ENCODE peak calls at places on chromosomes 13 and 19, in eight cellular contexts. H is mesenchymal stem cell, K is astrocyte, L is neuronal stem cell, M is IMR-90, S is PC-3, T is fibroblast of lung, G is kidney. W is an unnamed sample.

GRCh38 chr19:30795727-30796126 is 423.5 kb downstream of the ZNF536 start:
- DNase-seq in H (no peak), K (no peak), L (no peak), M (no peak), S (no peak), T (no peak), G (no peak), W (no peak)

GRCh38 chr13:26474286-26474685 is 83.2 kb upstream of the WASF3 start:
- DNase-seq in H (no peak), K (no peak), L (no peak), M (no peak), S (no peak), T (no peak), G (no peak), W (no peak)

GRCh38 chr13:95154441-95154886 is 146.8 kb downstream of the ABCC4 start:
- DNase-seq in H (no peak), K (peak; percentile 14), L (no peak), M (no peak), S (peak; percentile 90), T (peak; percentile 21), G (no peak), W (no peak)

GRCh38 chr19:35395762-35396199 is 24.9 kb downstream of the GPR42 start:
- DNase-seq in H (peak; percentile 77), K (no peak), L (no peak), M (no peak), S (no peak), T (no peak), G (peak; percentile 74), W (no peak)

GRCh38 chr19:35397064-35397463 is 26.2 kb downstream of the GPR42 start:
- DNase-seq in H (no peak), K (no peak), L (no peak), M (no peak), S (no peak), T (no peak), G (no peak), W (no peak)

GRCh38 chr19:39768811-39769210 is 9.8 kb upstream of the LEUTX start:
- DNase-seq in H (no peak), K (no peak), L (no peak), M (no peak), S (no peak), T (no peak), G (no peak), W (no peak)

GRCh38 chr13:21116141-21116540 is 54.8 kb upstream of the LATS2 start:
- DNase-seq in H (no peak), K (no peak), L (no peak), M (no peak), S (no peak), T (no peak), G (no peak), W (no peak)

GRCh38 chr13:49436890-49437289 is 7.0 kb downstream of the CAB39L start:
- DNase-seq in H (peak; percentile 43), K (peak; percentile 24), L (no peak), M (peak; percentile 73), S (peak; percentile 38), T (peak; percentile 82), G (no peak), W (no peak)

GRCh38 chr19:30324982-30325381 is 47.2 kb upstream of the ZNF536 start:
- DNase-seq in H (no peak), K (no peak), L (no peak), M (no peak), S (no peak), T (no peak), G (no peak), W (no peak)

GRCh38 chr13:68234278-68234677 is 1004.1 kb upstream of the PCDH9 start:
- DNase-seq in H (peak; percentile 15), K (peak; percentile 17), L (no peak), M (no peak), S (peak; percentile 15), T (peak; percentile 36), G (no peak), W (no peak)

GRCh38 chr19:28136796-28137195 is 1076.2 kb downstream of the UQCRFS1 start:
- DNase-seq in H (no peak), K (no peak), L (no peak), M (no peak), S (no peak), T (no peak), G (no peak), W (no peak)

GRCh38 chr19:16258440-16258903 is 60.8 kb downstream of the AP1M1 start:
- DNase-seq in H (no peak), K (no peak), L (no peak), M (no peak), S (no peak), T (no peak), G (peak; percentile 90), W (no peak)

GRCh38 chr19:57103573-57104277 is 16.1 kb upstream of the USP29 start:
- DNase-seq in H (peak; percentile 22), K (peak; percentile 20), L (peak; percentile 52), M (peak; percentile 47), S (peak; percentile 85), T (peak; percentile 65), G (no peak), W (no peak)

GRCh38 chr13:91045351-91046034 is 302.0 kb upstream of the MIR17HG start:
- DNase-seq in H (peak; percentile 17), K (no peak), L (peak; percentile 5), M (no peak), S (peak; percentile 33), T (peak; percentile 29), G (no peak), W (peak; percentile 44)

GRCh38 chr13:98606296-98606695 is 29.4 kb upstream of the STK24 start:
- DNase-seq in H (no peak), K (no peak), L (no peak), M (no peak), S (no peak), T (no peak), G (no peak), W (no peak)

GRCh38 chr19:35087393-35087792 is 28.2 kb upstream of the FXYD3 start:
- DNase-seq in H (no peak), K (no peak), L (no peak), M (no peak), S (no peak), T (no peak), G (no peak), W (no peak)

GRCh38 chr13:110110783-110111182 is 196.2 kb downstream of the COL4A1 start:
- DNase-seq in H (no peak), K (no peak), L (no peak), M (no peak), S (no peak), T (no peak), G (no peak), W (no peak)
- H3K9ac ChIP-seq in H (no peak overlapping the region), K (no peak overlapping the region), L (no peak overlapping the region), M (no peak overlapping the region), S (no peak overlapping the region), T (no peak overlapping the region), G (no peak overlapping the region), W (no peak overlapping the region)

GRCh38 chr13:27997904-27998522 is 9.5 kb upstream of the URAD start:
- DNase-seq in H (peak; percentile 56), K (no peak), L (no peak), M (peak; percentile 28), S (peak; percentile 59), T (peak; percentile 34), G (no peak), W (no peak)
- H3K9ac ChIP-seq in H (peak overlapping the region; percentile 38), K (no peak overlapping the region), L (no peak overlapping the region), M (no peak overlapping the region), S (no peak overlapping the region), T (no peak overlapping the region), G (no peak overlapping the region), W (no peak overlapping the region)

GRCh38 chr13:76864259-76864658 is 21.9 kb downstream of the KCTD12 start:
- DNase-seq in H (no peak), K (no peak), L (no peak), M (no peak), S (no peak), T (no peak), G (no peak), W (no peak)
- H3K9ac ChIP-seq in H (no peak overlapping the region), K (no peak overlapping the region), L (no peak overlapping the region), M (no peak overlapping the region), S (no peak overlapping the region), T (no peak overlapping the region), G (no peak overlapping the region), W (no peak overlapping the region)

GRCh38 chr13:110309159-110309476 is 2.0 kb downstream of the COL4A2 start:
- DNase-seq in H (no peak), K (no peak), L (no peak), M (no peak), S (no peak), T (no peak), G (no peak), W (no peak)
- H3K9ac ChIP-seq in H (peak overlapping the region; percentile 86), K (peak overlapping the region; percentile 97), L (no peak overlapping the region), M (peak overlapping the region; percentile 96), S (peak overlapping the region; percentile 91), T (peak overlapping the region; percentile 95), G (peak overlapping the region; percentile 99), W (no peak overlapping the region)

GRCh38 chr13:28324181-28324789 is 170.6 kb downstream of the FLT1 start:
- DNase-seq in H (peak; percentile 76), K (no peak), L (peak; percentile 57), M (peak; percentile 73), S (peak; percentile 67), T (peak; percentile 72), G (no peak), W (peak; percentile 51)
- H3K9ac ChIP-seq in H (no peak overlapping the region), K (no peak overlapping the region), L (no peak overlapping the region), M (no peak overlapping the region), S (no peak overlapping the region), T (no peak overlapping the region), G (no peak overlapping the region), W (no peak overlapping the region)

DNA sequence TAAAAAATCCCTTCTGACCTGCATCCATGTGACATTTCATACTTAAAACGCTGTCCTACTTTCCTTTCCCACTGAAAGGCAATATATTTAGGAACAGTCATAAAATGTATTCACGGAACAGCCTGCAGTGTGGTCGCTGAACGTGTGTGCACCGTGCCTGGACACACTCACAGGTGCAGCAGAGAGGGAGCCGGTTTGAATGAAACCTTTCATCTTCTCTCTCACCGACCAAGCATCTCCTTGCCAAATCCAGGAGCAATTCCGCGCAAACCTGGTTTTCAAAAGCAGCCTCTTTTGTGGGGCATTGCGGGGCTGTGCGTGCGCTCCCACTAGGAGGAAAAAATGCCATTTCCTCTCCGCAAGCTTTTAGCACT is 1.0 kb downstream of the DCLK1 start:
- DNase-seq in H (no peak), K (no peak), L (no peak), M (no peak), S (no peak), T (no peak), G (no peak), W (no peak)
- H3K9ac ChIP-seq in H (peak overlapping the region; percentile 83), K (peak overlapping the region; percentile 74), L (peak overlapping the region; percentile 34), M (no peak overlapping the region), S (no peak overlapping the region), T (no peak overlapping the region), G (no peak overlapping the region), W (no peak overlapping the region)